ENCODE peak calls at places on chromosomes 5 and 9, in four cellular contexts. T is HTR-8/SVneo, Q is IMR-90, U is K562. H is an unnamed sample.
A peak's percentile ranks its signal among the peaks of the same experiment; 100 is the strongest.

GRCh38 chr5:149015561-149015960 is 47.3 kb downstream of the SH3TC2 start:
- DNase-seq in U (no peak), Q (no peak), T (no peak), H (no peak)

GRCh38 chr5:133559960-133560359 is 52.4 kb downstream of the FSTL4 start:
- DNase-seq in Q (no peak), U (no peak), T (no peak), H (no peak)

GRCh38 chr5:149445739-149446369 is 66.8 kb upstream of the IL17B start:
- DNase-seq in T (peak; percentile 74), Q (peak; percentile 99), U (peak; percentile 79), H (no peak)

GRCh38 chr9:129889936-129890717 is 54.9 kb downstream of the USP20 start:
- DNase-seq in U (no peak), T (no peak), Q (no peak), H (no peak)

GRCh38 chr5:33527696-33528095 is 86.9 kb downstream of the TARS1 start:
- DNase-seq in U (no peak), T (no peak), Q (no peak), H (no peak)

GRCh38 chr9:76717611-76718010 is 46.6 kb upstream of the PCA3 start:
- DNase-seq in U (no peak), T (no peak), Q (peak; percentile 4), H (no peak)

GRCh38 chr9:93677641-93678136 is 101.3 kb downstream of the PHF2 start:
- DNase-seq in Q (no peak), T (no peak), U (no peak), H (no peak)

GRCh38 chr9:9521033-9521779 is 1091.6 kb downstream of the PTPRD start:
- DNase-seq in Q (no peak), U (no peak), T (no peak), H (no peak)

GRCh38 chr9:19154135-19154612 is 26.9 kb upstream of the PLIN2 start:
- DNase-seq in Q (peak; percentile 96), U (peak; percentile 71), T (no peak), H (peak; percentile 78)

GRCh38 chr9:17824927-17825659 is 246.2 kb downstream of the SH3GL2 start:
- DNase-seq in Q (no peak), T (no peak), U (no peak), H (no peak)

GRCh38 chr5:28027851-28028250 is 989.5 kb upstream of the CDH9 start:
- DNase-seq in Q (no peak), U (no peak), T (no peak), H (no peak)

GRCh38 chr5:51567636-51568035 is 184.4 kb downstream of the ISL1 start:
- DNase-seq in U (no peak), Q (no peak), T (no peak), H (no peak)

GRCh38 chr9:111634860-111635259 is 3.7 kb downstream of the DNAJC25 start:
- DNase-seq in T (no peak), Q (no peak), U (no peak), H (no peak)

GRCh38 chr5:15789661-15790060 is 289.7 kb downstream of the FBXL7 start:
- DNase-seq in Q (peak; percentile 30), U (no peak), T (no peak), H (no peak)

GRCh38 chr5:135560858-135561257 is 17.9 kb downstream of the CXCL14 start:
- DNase-seq in Q (peak; percentile 70), U (peak; percentile 80), T (peak; percentile 85), H (peak; percentile 66)

GRCh38 chr5:172782169-172783039 is 11.4 kb upstream of the DUSP1 start:
- DNase-seq in Q (peak; percentile 76), U (no peak), T (no peak), H (no peak)

GRCh38 chr9:129435996-129436676 is 184.8 kb downstream of the C9orf50 start:
- DNase-seq in T (no peak), Q (no peak), U (no peak), H (no peak)

GRCh38 chr5:150263801-150264621 is 25.6 kb downstream of the CAMK2A start:
- DNase-seq in T (peak; percentile 77), U (peak; percentile 32), Q (peak; percentile 90), H (peak; percentile 77)

GRCh38 chr5:138701678-138702077 is 51.5 kb upstream of the CTNNA1 start:
- DNase-seq in T (no peak), Q (no peak), U (no peak), H (no peak)

GRCh38 chr5:175250426-175250825 is 193.6 kb downstream of the DRD1 start:
- DNase-seq in T (no peak), Q (no peak), U (no peak), H (no peak)

GRCh38 chr5:56838409-56839039 is 23.2 kb downstream of the MAP3K1 start:
- DNase-seq in Q (peak; percentile 74), U (no peak), T (no peak), H (no peak)

GRCh38 chr9:21605489-21605931 is 123.4 kb upstream of the IFNE start:
- DNase-seq in Q (peak; percentile 88), U (no peak), T (peak; percentile 22), H (no peak)

GRCh38 chr5:132979367-132979935 is 16.0 kb upstream of the AFF4 start:
- DNase-seq in T (no peak), U (no peak), Q (peak; percentile 52), H (peak; percentile 10)

GRCh38 chr9:93826905-93827544 is 128.1 kb downstream of the BARX1 start:
- DNase-seq in U (no peak), Q (no peak), T (no peak), H (peak; percentile 39)

GRCh38 chr5:176541338-176542134 is 4.3 kb upstream of the RNF44 start:
- DNase-seq in U (peak; percentile 52), Q (no peak), T (peak; percentile 66), H (peak; percentile 49)

GRCh38 chr9:101569736-101570501 is 24.9 kb downstream of the PPP3R2 start:
- DNase-seq in T (no peak), U (peak; percentile 8), Q (no peak), H (no peak)

GRCh38 chr9:12878342-12878978 is 103.6 kb downstream of the LURAP1L start:
- DNase-seq in U (no peak), T (no peak), Q (peak; percentile 47), H (no peak)

GRCh38 chr9:2817987-2818386 is 25.9 kb downstream of the PUM3 start:
- DNase-seq in T (no peak), U (no peak), Q (peak; percentile 84), H (no peak)

GRCh38 chr5:111254613-111255012 is 30.4 kb downstream of the CAMK4 start:
- DNase-seq in T (no peak), Q (peak; percentile 40), U (no peak), H (no peak)

GRCh38 chr9:18626046-18626698 is 152.2 kb downstream of the ADAMTSL1 start:
- DNase-seq in T (no peak), U (no peak), Q (no peak), H (no peak)

GRCh38 chr5:144187699-144188294 is 17.1 kb downstream of the KCTD16 start:
- DNase-seq in T (peak; percentile 45), Q (peak; percentile 99), U (no peak), H (no peak)

GRCh38 chr9:130311774-130312140 is 46.2 kb downstream of the HMCN2 start:
- DNase-seq in T (no peak), Q (no peak), U (no peak), H (no peak)

GRCh38 chr9:37033753-37034319 is at the start of gene PAX5:
- DNase-seq in Q (no peak), U (no peak), T (no peak), H (no peak)

GRCh38 chr5:148401604-148402003 is 17.8 kb downstream of the FBXO38 start:
- DNase-seq in Q (peak; percentile 48), U (no peak), T (no peak), H (no peak)

GRCh38 chr5:32362527-32362926 is 49.8 kb upstream of the MTMR12 start:
- DNase-seq in U (no peak), Q (no peak), T (no peak), H (no peak)

GRCh38 chr5:396715-397032 is 46.3 kb upstream of the EXOC3 start:
- DNase-seq in Q (no peak), T (no peak), U (no peak), H (no peak)

GRCh38 chr5:136730426-136730825 is 365.1 kb upstream of the TRPC7 start:
- DNase-seq in Q (no peak), U (no peak), T (no peak), H (no peak)

GRCh38 chr5:168899673-168900072 is 320.5 kb upstream of the PANK3 start:
- DNase-seq in T (no peak), U (no peak), Q (no peak), H (no peak)

GRCh38 chr9:130837002-130837511 is 2.0 kb downstream of the ABL1 start:
- DNase-seq in Q (peak; percentile 67), T (no peak), U (peak; percentile 64), H (no peak)

H was measured in left lobe of liver.